ENCODE peak calls at places on chromosome 5, in six cellular contexts. I is foreskin fibroblast, T is fibroblast of lung, M is GM20000, Q is upper lobe of left lung, P is GM06990. G is an unnamed sample.

GRCh38 chr5:68699966-68700365 is 393.8 kb upstream of the SLC30A5 start:
- DNase-seq in I (no peak), T (no peak), M (peak; percentile 8), Q (no peak), P (peak; percentile 14), G (no peak)

GRCh38 chr5:90917928-90918327 is 359.3 kb downstream of the ADGRV1 start:
- DNase-seq in I (no peak), T (no peak), M (no peak), Q (no peak), P (no peak), G (no peak)

GRCh38 chr5:7146886-7147285 is 249.1 kb upstream of the ADCY2 start:
- DNase-seq in I (no peak), T (no peak), M (no peak), Q (no peak), P (no peak), G (no peak)

GRCh38 chr5:172229904-172230303 is 35.9 kb downstream of the EFCAB9 start:
- DNase-seq in I (no peak), T (no peak), M (no peak), Q (no peak), P (peak; percentile 48), G (no peak)

GRCh38 chr5:181189962-181190710 is 14.9 kb downstream of the TRIM7 start:
- DNase-seq in I (peak; percentile 37), T (no peak), M (peak; percentile 36), Q (no peak), P (peak; percentile 62), G (no peak)

GRCh38 chr5:126680215-126680817 is 79.6 kb downstream of the PHAX start:
- DNase-seq in I (peak; percentile 87), T (no peak), M (peak; percentile 34), Q (no peak), P (peak; percentile 33), G (no peak)

GRCh38 chr5:61333351-61334223 is 1.5 kb downstream of the ZSWIM6 start:
- DNase-seq in I (peak; percentile 54), T (no peak), M (peak; percentile 63), Q (peak; percentile 66), P (peak; percentile 54), G (peak; percentile 57)

GRCh38 chr5:132684496-132684895 is 10.7 kb downstream of the IL4 start:
- DNase-seq in I (peak; percentile 59), T (no peak), M (no peak), Q (no peak), P (no peak), G (no peak)

GRCh38 chr5:113804943-113805342 is 291.4 kb downstream of the YTHDC2 start:
- DNase-seq in I (no peak), T (no peak), M (no peak), Q (no peak), P (no peak), G (no peak)

GRCh38 chr5:35902032-35902681 is 36.3 kb downstream of the CAPSL start:
- DNase-seq in I (peak; percentile 57), T (peak; percentile 27), M (peak; percentile 42), Q (no peak), P (no peak), G (no peak)

DNA sequence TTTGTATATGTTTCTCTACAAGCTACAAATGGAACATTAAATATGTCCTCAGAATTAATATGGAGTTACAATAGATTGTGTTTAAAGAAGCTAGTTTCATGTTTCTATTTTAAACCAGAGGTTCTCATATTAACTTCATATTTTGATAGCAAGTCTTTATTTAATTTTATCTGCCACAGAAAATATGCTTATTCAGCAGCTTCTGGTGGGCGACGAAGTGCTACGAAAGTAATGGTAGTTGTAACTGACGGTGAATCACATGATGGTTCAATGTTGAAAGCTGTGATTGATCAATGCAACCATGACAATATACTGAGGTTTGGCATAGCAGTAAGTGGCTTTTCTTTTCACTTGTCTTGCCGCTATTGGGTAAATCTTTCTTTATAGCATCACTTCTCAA is 54.2 kb downstream of the MOCS2 start:
- DNase-seq in I (no peak), T (no peak), M (no peak), Q (no peak), P (no peak), G (no peak)
- TF ChIP-seq CTCF in I (no peak), T (no peak), M (no peak), Q (no peak), P (no peak), G (no peak)

DNA sequence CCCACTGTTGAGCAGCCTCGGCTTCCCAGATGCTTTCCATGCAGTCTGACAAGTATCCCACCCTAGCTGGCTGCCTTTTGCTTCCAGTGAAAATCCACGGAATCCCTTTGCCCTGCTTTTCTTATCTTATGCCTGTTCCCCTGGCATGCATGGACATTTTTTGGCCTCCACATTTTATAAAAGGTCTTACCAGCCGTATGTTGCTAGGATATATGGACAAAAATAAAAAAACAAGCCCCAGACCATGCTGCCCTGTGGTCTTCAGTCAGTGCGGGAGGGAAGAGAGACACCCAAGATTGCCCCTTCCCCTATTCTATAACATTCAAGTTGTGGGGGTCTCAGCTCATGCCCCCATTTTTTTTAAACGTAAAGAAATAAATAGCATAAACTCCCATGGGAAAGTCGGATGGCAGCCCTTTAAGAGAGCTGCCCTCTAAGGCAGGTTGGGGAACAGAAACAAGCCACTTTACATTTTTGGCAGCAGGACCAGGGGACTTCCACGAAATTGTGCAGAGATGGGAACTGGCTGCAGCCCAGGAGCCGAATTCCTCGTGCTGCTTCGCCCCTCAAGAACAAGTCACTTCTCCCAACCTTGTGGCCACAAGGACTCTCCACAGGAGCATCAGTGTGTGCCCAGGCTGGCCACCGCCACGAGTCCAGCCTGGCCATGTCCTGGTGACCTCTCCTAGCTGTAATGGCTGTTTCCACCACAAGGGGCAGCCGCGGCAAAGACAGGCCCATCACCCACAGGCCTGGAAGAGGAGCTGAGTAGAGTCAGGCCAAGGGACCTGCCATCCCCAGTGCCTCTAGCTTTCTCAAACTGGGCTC is 129.4 kb downstream of the COL23A1 start:
- DNase-seq in I (no peak), T (peak; percentile 39), M (peak; percentile 69), Q (peak; percentile 87), P (peak; percentile 26), G (peak; percentile 47)
- TF ChIP-seq CTCF in I (peak; percentile 41), T (peak; percentile 79), M (peak; percentile 90), Q (peak; percentile 86), P (peak; percentile 92), G (peak; percentile 67)

GRCh38 chr5:77218263-77218662 is 7.8 kb downstream of the PDE8B start:
- DNase-seq in I (peak; percentile 12), T (no peak), M (no peak), Q (no peak), P (no peak), G (no peak)
- TF ChIP-seq CTCF in I (peak; percentile 11), T (peak; percentile 33), M (no peak), Q (no peak), P (peak; percentile 22), G (no peak)

DNA sequence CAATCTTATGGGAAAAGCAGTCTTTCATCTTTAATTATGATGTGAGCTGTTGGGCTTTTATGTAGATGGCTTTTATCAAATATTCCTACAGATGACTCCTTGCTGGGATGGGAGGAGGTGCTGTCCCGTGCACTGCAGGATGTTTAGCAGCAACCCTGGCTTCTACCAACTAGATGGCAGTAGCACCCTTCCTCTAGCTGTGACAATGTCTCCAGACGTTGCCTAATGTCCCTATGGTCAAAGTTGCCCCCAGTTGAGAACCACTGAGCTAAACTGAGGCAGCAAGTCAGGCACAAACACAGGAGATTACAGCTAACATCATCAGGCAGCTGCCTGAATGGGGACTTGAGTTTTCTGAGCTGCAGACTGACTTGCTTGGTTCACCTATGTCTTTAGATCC is 401.9 kb upstream of the PDE4D start:
- DNase-seq in I (peak; percentile 52), T (peak; percentile 19), M (peak; percentile 9), Q (no peak), P (peak; percentile 9), G (no peak)
- TF ChIP-seq CTCF in I (peak; percentile 61), T (peak; percentile 50), M (peak; percentile 41), Q (peak; percentile 19), P (peak; percentile 79), G (peak; percentile 62)

DNA sequence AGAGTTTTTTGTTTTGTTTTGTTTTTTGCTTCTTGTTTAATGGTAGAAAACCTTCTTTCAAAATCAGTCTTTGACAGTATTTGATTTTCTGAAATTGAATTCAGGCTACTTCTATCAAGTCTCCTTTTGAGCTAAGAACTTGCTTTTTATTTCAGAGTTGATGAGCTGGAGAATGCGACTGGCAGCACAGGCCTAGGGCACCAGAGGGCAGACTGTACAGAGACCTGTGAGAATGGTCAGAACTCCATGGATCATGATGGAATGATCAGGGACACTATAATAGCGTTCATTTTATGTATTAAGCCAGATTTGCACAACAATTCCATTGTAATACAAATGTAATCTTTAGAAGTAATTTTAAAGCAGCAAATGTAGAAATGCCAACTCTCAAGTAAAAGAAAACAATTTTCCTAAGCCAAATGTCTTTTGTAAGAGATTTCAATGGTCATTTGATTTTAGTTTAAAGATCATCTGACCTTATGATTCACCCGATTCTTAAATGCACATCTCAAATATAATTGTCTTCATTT is 902.4 kb downstream of the NR2F1-AS1 start:
- DNase-seq in I (peak; percentile 8), T (peak; percentile 11), M (no peak), Q (no peak), P (no peak), G (no peak)
- TF ChIP-seq CTCF in I (peak; percentile 6), T (peak; percentile 40), M (no peak), Q (no peak), P (no peak), G (no peak)

GRCh38 chr5:72402959-72403628 is 82.9 kb downstream of the PTCD2 start:
- DNase-seq in I (peak; percentile 67), T (peak; percentile 35), M (no peak), Q (no peak), P (no peak), G (no peak)
- TF ChIP-seq CTCF in I (peak; percentile 9), T (peak; percentile 70), M (peak; percentile 5), Q (peak; percentile 21), P (peak; percentile 30), G (peak; percentile 17)

G was measured in GM13977.